ENCODE peak calls at places on chromosomes 13 and 19, in nine cellular contexts. One of them, this sample, is unnamed.
A peak's percentile ranks its signal among the peaks of the same experiment; 100 is the strongest.

GRCh38 chr13:94168784-94169512 is 310.5 kb downstream of the DCT start:
- DNase-seq in GM12864: no peak
- DNase-seq in astrocyte: peak; percentile 67
- DNase-seq in spleen: no peak
- DNase-seq in CD8-positive, alpha-beta memory T cell: no peak
- DNase-seq in Peyer's patch: no peak
- DNase-seq in heart left ventricle: peak; percentile 18
- DNase-seq in aorta: no peak
- DNase-seq in neuronal stem cell: no peak
- DNase-seq in this sample: no peak

GRCh38 chr13:41905600-41906254 is 55.2 kb downstream of the VWA8 start:
- DNase-seq in GM12864: peak; percentile 25
- DNase-seq in astrocyte: peak; percentile 22
- DNase-seq in spleen: no peak
- DNase-seq in CD8-positive, alpha-beta memory T cell: no peak
- DNase-seq in Peyer's patch: no peak
- DNase-seq in heart left ventricle: no peak
- DNase-seq in aorta: no peak
- DNase-seq in neuronal stem cell: no peak
- DNase-seq in this sample: no peak

GRCh38 chr13:108963846-108964600 is 334.6 kb downstream of the MYO16 start:
- DNase-seq in GM12864: no peak
- DNase-seq in astrocyte: peak; percentile 89
- DNase-seq in spleen: no peak
- DNase-seq in CD8-positive, alpha-beta memory T cell: no peak
- DNase-seq in Peyer's patch: no peak
- DNase-seq in heart left ventricle: no peak
- DNase-seq in aorta: no peak
- DNase-seq in neuronal stem cell: no peak
- DNase-seq in this sample: peak; percentile 11

GRCh38 chr19:13993554-13994308 is 12.4 kb downstream of the RFX1 start:
- DNase-seq in GM12864: no peak
- DNase-seq in astrocyte: no peak
- DNase-seq in spleen: no peak
- DNase-seq in CD8-positive, alpha-beta memory T cell: no peak
- DNase-seq in Peyer's patch: no peak
- DNase-seq in heart left ventricle: no peak
- DNase-seq in aorta: no peak
- DNase-seq in neuronal stem cell: no peak
- DNase-seq in this sample: no peak

GRCh38 chr19:42271045-42271419 is 2.0 kb downstream of the CIC start:
- DNase-seq in GM12864: no peak
- DNase-seq in astrocyte: no peak
- DNase-seq in spleen: no peak
- DNase-seq in CD8-positive, alpha-beta memory T cell: no peak
- DNase-seq in Peyer's patch: peak; percentile 53
- DNase-seq in heart left ventricle: peak; percentile 36
- DNase-seq in aorta: no peak
- DNase-seq in neuronal stem cell: no peak
- DNase-seq in this sample: no peak

GRCh38 chr13:27607125-27607524 is 13.2 kb downstream of the LNX2 start:
- DNase-seq in GM12864: no peak
- DNase-seq in astrocyte: peak; percentile 82
- DNase-seq in spleen: no peak
- DNase-seq in CD8-positive, alpha-beta memory T cell: no peak
- DNase-seq in Peyer's patch: no peak
- DNase-seq in heart left ventricle: no peak
- DNase-seq in aorta: no peak
- DNase-seq in neuronal stem cell: no peak
- DNase-seq in this sample: peak; percentile 44

GRCh38 chr13:80341771-80342271 is 895 bp upstream of the SPRY2 start:
- DNase-seq in GM12864: no peak
- DNase-seq in astrocyte: peak; percentile 52
- DNase-seq in spleen: peak; percentile 77
- DNase-seq in CD8-positive, alpha-beta memory T cell: no peak
- DNase-seq in Peyer's patch: peak; percentile 65
- DNase-seq in heart left ventricle: peak; percentile 76
- DNase-seq in aorta: peak; percentile 55
- DNase-seq in neuronal stem cell: peak; percentile 74
- DNase-seq in this sample: no peak

GRCh38 chr19:35254341-35255297 is 5.8 kb downstream of the LSR start:
- DNase-seq in GM12864: no peak
- DNase-seq in astrocyte: no peak
- DNase-seq in spleen: peak; percentile 49
- DNase-seq in CD8-positive, alpha-beta memory T cell: no peak
- DNase-seq in Peyer's patch: peak; percentile 27
- DNase-seq in heart left ventricle: no peak
- DNase-seq in aorta: no peak
- DNase-seq in neuronal stem cell: no peak
- DNase-seq in this sample: no peak

GRCh38 chr19:15340086-15340485 is 7.7 kb upstream of the BRD4 start:
- DNase-seq in GM12864: no peak
- DNase-seq in astrocyte: no peak
- DNase-seq in spleen: no peak
- DNase-seq in CD8-positive, alpha-beta memory T cell: no peak
- DNase-seq in Peyer's patch: no peak
- DNase-seq in heart left ventricle: no peak
- DNase-seq in aorta: no peak
- DNase-seq in neuronal stem cell: no peak
- DNase-seq in this sample: no peak

GRCh38 chr19:51345076-51345620 is 3.2 kb upstream of the VSIG10L start:
- DNase-seq in GM12864: no peak
- DNase-seq in astrocyte: no peak
- DNase-seq in spleen: no peak
- DNase-seq in CD8-positive, alpha-beta memory T cell: no peak
- DNase-seq in Peyer's patch: no peak
- DNase-seq in heart left ventricle: no peak
- DNase-seq in aorta: no peak
- DNase-seq in neuronal stem cell: no peak
- DNase-seq in this sample: no peak

GRCh38 chr19:10634430-10634829 is 9.1 kb downstream of the SLC44A2 start:
- DNase-seq in GM12864: no peak
- DNase-seq in astrocyte: no peak
- DNase-seq in spleen: no peak
- DNase-seq in CD8-positive, alpha-beta memory T cell: no peak
- DNase-seq in Peyer's patch: no peak
- DNase-seq in heart left ventricle: no peak
- DNase-seq in aorta: no peak
- DNase-seq in neuronal stem cell: no peak
- DNase-seq in this sample: no peak

GRCh38 chr19:41705393-41706174 is 2.8 kb upstream of the CEACAM5 start:
- DNase-seq in GM12864: no peak
- DNase-seq in astrocyte: peak; percentile 1
- DNase-seq in spleen: no peak
- DNase-seq in CD8-positive, alpha-beta memory T cell: no peak
- DNase-seq in Peyer's patch: no peak
- DNase-seq in heart left ventricle: no peak
- DNase-seq in aorta: no peak
- DNase-seq in neuronal stem cell: peak; percentile 4
- DNase-seq in this sample: no peak

GRCh38 chr13:35499131-35500051 is 22.9 kb upstream of the MAB21L1 start:
- DNase-seq in GM12864: no peak
- DNase-seq in astrocyte: no peak
- DNase-seq in spleen: no peak
- DNase-seq in CD8-positive, alpha-beta memory T cell: no peak
- DNase-seq in Peyer's patch: no peak
- DNase-seq in heart left ventricle: peak; percentile 46
- DNase-seq in aorta: no peak
- DNase-seq in neuronal stem cell: no peak
- DNase-seq in this sample: no peak

DNA sequence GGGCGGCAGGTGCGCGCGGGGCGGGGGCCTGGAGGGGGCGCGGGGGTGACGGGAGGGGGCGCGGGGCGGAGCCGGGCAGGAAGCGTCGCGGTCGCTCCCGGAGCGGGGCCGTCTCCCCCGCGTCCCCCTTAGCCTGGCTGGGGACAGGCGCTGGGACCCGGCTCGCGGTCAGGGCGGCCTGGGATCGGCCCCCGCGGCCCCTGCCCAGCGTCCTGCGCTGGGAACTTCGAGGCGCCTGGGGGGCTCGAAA is 74.7 kb upstream of the MCF2L start:
- DNase-seq in GM12864: no peak
- DNase-seq in astrocyte: no peak
- DNase-seq in spleen: no peak
- DNase-seq in CD8-positive, alpha-beta memory T cell: no peak
- DNase-seq in Peyer's patch: no peak
- DNase-seq in heart left ventricle: no peak
- DNase-seq in aorta: peak; percentile 35
- DNase-seq in neuronal stem cell: no peak
- DNase-seq in this sample: no peak
- H3K4me3 ChIP-seq in GM12864: peak overlapping the region; percentile 16
- H3K4me3 ChIP-seq in astrocyte: no peak overlapping the region
- H3K4me3 ChIP-seq in spleen: peak overlapping the region; percentile 35
- H3K4me3 ChIP-seq in CD8-positive, alpha-beta memory T cell: no peak overlapping the region
- H3K4me3 ChIP-seq in Peyer's patch: peak overlapping the region; percentile 56
- H3K4me3 ChIP-seq in heart left ventricle: peak overlapping the region; percentile 54
- H3K4me3 ChIP-seq in aorta: peak overlapping the region; percentile 14
- H3K4me3 ChIP-seq in neuronal stem cell: peak overlapping the region; percentile 92
- H3K4me3 ChIP-seq in this sample: no peak overlapping the region

DNA sequence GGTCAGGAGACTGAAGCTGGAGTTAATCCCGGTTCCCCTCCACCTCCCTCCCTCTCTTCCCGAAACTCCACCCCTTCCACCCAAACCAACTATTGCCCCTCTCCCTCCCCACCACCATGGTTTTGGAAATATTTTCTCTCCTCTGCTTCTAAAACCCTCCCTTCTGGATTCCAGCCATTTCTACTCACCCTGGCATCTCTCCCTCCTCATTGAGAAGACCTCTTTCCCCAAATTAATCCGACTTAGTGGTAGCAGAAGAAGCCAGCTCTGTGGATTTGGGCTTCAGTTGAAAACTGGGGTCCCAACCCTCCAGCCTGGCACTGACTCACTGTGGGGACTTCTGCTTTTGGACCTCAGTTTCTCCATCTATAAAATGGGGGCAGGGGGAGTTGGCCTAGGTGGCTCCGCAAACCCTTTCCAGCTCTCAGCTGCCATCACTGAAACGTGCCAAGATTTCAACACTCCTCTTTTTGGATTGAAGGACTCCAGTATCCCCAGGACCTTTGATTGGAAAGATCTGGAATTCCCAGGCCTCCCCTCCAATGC is 1.6 kb downstream of the GPR4 start:
- DNase-seq in GM12864: no peak
- DNase-seq in astrocyte: no peak
- DNase-seq in spleen: no peak
- DNase-seq in CD8-positive, alpha-beta memory T cell: no peak
- DNase-seq in Peyer's patch: no peak
- DNase-seq in heart left ventricle: no peak
- DNase-seq in aorta: no peak
- DNase-seq in neuronal stem cell: no peak
- DNase-seq in this sample: no peak
- H3K4me3 ChIP-seq in GM12864: no peak overlapping the region
- H3K4me3 ChIP-seq in astrocyte: no peak overlapping the region
- H3K4me3 ChIP-seq in spleen: no peak overlapping the region
- H3K4me3 ChIP-seq in CD8-positive, alpha-beta memory T cell: no peak overlapping the region
- H3K4me3 ChIP-seq in Peyer's patch: no peak overlapping the region
- H3K4me3 ChIP-seq in heart left ventricle: peak overlapping the region; percentile 84
- H3K4me3 ChIP-seq in aorta: no peak overlapping the region
- H3K4me3 ChIP-seq in neuronal stem cell: no peak overlapping the region
- H3K4me3 ChIP-seq in this sample: no peak overlapping the region

DNA sequence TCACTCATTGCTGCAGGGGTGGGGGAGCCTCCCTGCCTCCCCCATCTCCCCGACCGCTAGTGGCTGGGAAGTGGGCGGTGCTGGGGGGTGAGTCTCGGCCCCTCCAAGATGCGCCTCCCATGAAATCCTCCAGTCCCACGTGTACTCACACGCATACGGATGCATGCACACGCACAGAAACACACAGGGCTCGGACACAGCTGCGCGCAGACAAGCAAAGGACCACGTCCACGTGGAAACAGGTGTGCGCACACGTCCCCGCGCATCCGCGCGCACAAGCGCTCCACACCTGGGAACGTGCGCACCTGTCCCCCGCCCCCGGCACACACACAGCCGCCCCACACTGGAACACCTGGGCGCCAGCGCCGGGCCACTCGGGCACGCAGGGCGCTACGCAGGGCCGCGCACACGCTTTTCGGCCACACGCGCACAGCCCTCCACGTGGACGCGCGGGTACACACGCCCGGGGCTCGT is 680 bp downstream of the MATK start:
- DNase-seq in GM12864: no peak
- DNase-seq in astrocyte: no peak
- DNase-seq in spleen: peak; percentile 77
- DNase-seq in CD8-positive, alpha-beta memory T cell: peak; percentile 21
- DNase-seq in Peyer's patch: no peak
- DNase-seq in heart left ventricle: no peak
- DNase-seq in aorta: no peak
- DNase-seq in neuronal stem cell: no peak
- DNase-seq in this sample: no peak
- H3K4me3 ChIP-seq in GM12864: no peak overlapping the region
- H3K4me3 ChIP-seq in astrocyte: no peak overlapping the region
- H3K4me3 ChIP-seq in spleen: peak overlapping the region; percentile 57
- H3K4me3 ChIP-seq in CD8-positive, alpha-beta memory T cell: peak overlapping the region; percentile 58
- H3K4me3 ChIP-seq in Peyer's patch: peak overlapping the region; percentile 54
- H3K4me3 ChIP-seq in heart left ventricle: peak overlapping the region; percentile 33
- H3K4me3 ChIP-seq in aorta: no peak overlapping the region
- H3K4me3 ChIP-seq in neuronal stem cell: peak overlapping the region; percentile 76
- H3K4me3 ChIP-seq in this sample: no peak overlapping the region

DNA sequence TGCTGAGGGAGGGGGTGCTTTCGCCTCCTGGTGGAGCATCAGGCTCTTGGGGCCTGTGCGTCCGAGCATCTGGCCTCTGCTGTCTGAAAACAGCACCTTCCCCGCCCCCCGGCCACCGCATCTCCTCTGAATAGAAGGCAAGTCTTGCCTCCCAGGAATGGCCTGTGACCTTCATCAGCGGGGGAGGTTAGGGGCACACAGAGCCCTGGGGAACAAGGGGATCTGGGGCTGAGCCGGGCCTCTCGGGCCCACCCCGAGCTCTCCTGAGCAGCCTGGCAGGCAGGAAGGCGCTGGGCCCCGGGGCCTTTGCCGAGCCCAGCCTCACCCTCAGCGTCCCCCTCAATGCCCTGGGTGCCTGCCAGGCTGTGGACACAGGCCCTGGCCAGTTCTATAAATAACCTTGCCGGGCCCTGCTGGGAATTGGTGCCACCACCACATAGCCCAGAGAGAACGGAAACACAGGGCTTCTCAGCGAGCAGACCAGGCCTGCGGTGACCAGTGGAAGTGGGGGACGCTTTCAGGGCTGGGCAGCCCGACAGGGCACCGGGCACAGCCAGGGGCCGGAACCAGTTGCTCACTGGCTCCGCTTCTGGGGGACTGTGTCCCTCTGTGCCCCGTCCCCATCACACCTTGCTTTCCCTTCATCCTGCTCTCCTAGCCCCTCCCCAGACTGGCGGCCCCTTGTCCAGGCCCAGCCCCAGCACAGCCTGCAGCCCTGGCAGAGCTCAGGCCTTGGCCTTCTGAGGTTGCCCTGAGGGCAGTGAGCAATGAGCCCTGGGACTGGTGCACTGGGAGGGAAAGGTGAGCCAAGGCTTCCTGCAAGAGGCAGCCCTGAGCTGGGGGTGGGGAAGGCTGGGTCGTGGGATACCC is 9.5 kb downstream of the STK11 start:
- DNase-seq in GM12864: no peak
- DNase-seq in astrocyte: no peak
- DNase-seq in spleen: peak; percentile 72
- DNase-seq in CD8-positive, alpha-beta memory T cell: no peak
- DNase-seq in Peyer's patch: no peak
- DNase-seq in heart left ventricle: peak; percentile 83
- DNase-seq in aorta: peak; percentile 90
- DNase-seq in neuronal stem cell: no peak
- DNase-seq in this sample: no peak
- H3K4me3 ChIP-seq in GM12864: no peak overlapping the region
- H3K4me3 ChIP-seq in astrocyte: no peak overlapping the region
- H3K4me3 ChIP-seq in spleen: no peak overlapping the region
- H3K4me3 ChIP-seq in CD8-positive, alpha-beta memory T cell: no peak overlapping the region
- H3K4me3 ChIP-seq in Peyer's patch: no peak overlapping the region
- H3K4me3 ChIP-seq in heart left ventricle: peak overlapping the region; percentile 27
- H3K4me3 ChIP-seq in aorta: no peak overlapping the region
- H3K4me3 ChIP-seq in neuronal stem cell: no peak overlapping the region
- H3K4me3 ChIP-seq in this sample: no peak overlapping the region

GRCh38 chr13:19998960-19999359 is 40.4 kb downstream of the ZMYM2 start:
- DNase-seq in GM12864: no peak
- DNase-seq in astrocyte: no peak
- DNase-seq in spleen: no peak
- DNase-seq in CD8-positive, alpha-beta memory T cell: no peak
- DNase-seq in Peyer's patch: no peak
- DNase-seq in heart left ventricle: no peak
- DNase-seq in aorta: no peak
- DNase-seq in neuronal stem cell: no peak
- DNase-seq in this sample: no peak
- H3K4me3 ChIP-seq in GM12864: no peak overlapping the region
- H3K4me3 ChIP-seq in astrocyte: no peak overlapping the region
- H3K4me3 ChIP-seq in spleen: no peak overlapping the region
- H3K4me3 ChIP-seq in CD8-positive, alpha-beta memory T cell: no peak overlapping the region
- H3K4me3 ChIP-seq in Peyer's patch: no peak overlapping the region
- H3K4me3 ChIP-seq in heart left ventricle: no peak overlapping the region
- H3K4me3 ChIP-seq in aorta: no peak overlapping the region
- H3K4me3 ChIP-seq in neuronal stem cell: no peak overlapping the region
- H3K4me3 ChIP-seq in this sample: no peak overlapping the region